ENCODE peak calls at places on chromosomes 1 and 21, in four cellular contexts. Y is memory B cell, R is A549, U is HFF-Myc. D is an unnamed sample.

GRCh38 chr1:167273027-167273800 is 52.5 kb downstream of the POU2F1 start:
- DNase-seq in Y (no peak), R (no peak), U (peak), D (peak)

GRCh38 chr1:62307516-62308492 is 11.4 kb downstream of the KANK4 start:
- DNase-seq in Y (no peak), U (no peak), R (no peak), D (no peak)

GRCh38 chr1:66685265-66685664 is 67.0 kb upstream of the DYNLT5 start:
- DNase-seq in U (no peak), R (no peak), Y (no peak), D (no peak)

GRCh38 chr1:44390277-44390676 is 14.8 kb upstream of the RNF220 start:
- DNase-seq in Y (no peak), U (peak), R (peak), D (no peak)

GRCh38 chr1:79852004-79852403 is 845.5 kb upstream of the ADGRL4 start:
- DNase-seq in R (no peak), Y (no peak), U (no peak), D (no peak)

GRCh38 chr1:30652151-30652915 is 71.1 kb downstream of the MATN1 start:
- DNase-seq in U (no peak), R (no peak), Y (no peak), D (peak)

GRCh38 chr21:46662765-46663500 is 27.5 kb downstream of the PRMT2 start:
- DNase-seq in R (no peak), U (no peak), Y (no peak), D (no peak)

GRCh38 chr1:107246775-107247345 is 106.0 kb downstream of the NTNG1 start:
- DNase-seq in R (no peak), U (no peak), Y (peak), D (no peak)

GRCh38 chr1:153535664-153536585 is at the start of gene S100A6:
- DNase-seq in R (peak), Y (peak), U (no peak), D (peak)

GRCh38 chr1:51963592-51964308 is 26.8 kb downstream of the RAB3B start:
- DNase-seq in Y (peak), R (no peak), U (no peak), D (no peak)

GRCh38 chr1:96361961-96362360 is 359.6 kb upstream of the PTBP2 start:
- DNase-seq in U (no peak), Y (no peak), R (no peak), D (no peak)

GRCh38 chr1:202643397-202644218 is 66.6 kb downstream of the SYT2 start:
- DNase-seq in Y (no peak), R (no peak), U (no peak), D (no peak)

GRCh38 chr21:42655797-42656770 is 2.7 kb downstream of the PDE9A start:
- DNase-seq in R (no peak), U (no peak), Y (no peak), D (no peak)

GRCh38 chr1:32180186-32181060 is 948 bp downstream of the TXLNA start:
- DNase-seq in R (peak), U (no peak), Y (no peak), D (no peak)